ENCODE peak calls at places on chromosome X, in seven cellular contexts. E, N, A, V, C, P and L are unnamed samples.

GRCh38 chrX:29299689-29300088 is 712.4 kb downstream of the IL1RAPL1 start:
- DNase-seq in E (peak), N (no peak), A (no peak), V (no peak), C (peak), P (no peak), L (no peak)

GRCh38 chrX:124680287-124680686 is 333.9 kb downstream of the SH2D1A start:
- DNase-seq in E (no peak), N (no peak), A (no peak), V (no peak), C (no peak), P (no peak), L (no peak)

GRCh38 chrX:10725071-10725470 is 104.7 kb upstream of the MID1 start:
- DNase-seq in E (no peak), N (no peak), A (no peak), V (no peak), C (no peak), P (no peak), L (no peak)

GRCh38 chrX:78708171-78708570 is 39.3 kb upstream of the LPAR4 start:
- DNase-seq in E (no peak), N (peak), A (no peak), V (no peak), C (peak), P (no peak), L (no peak)

GRCh38 chrX:111823068-111823467 is 52.9 kb upstream of the TRPC5OS start:
- DNase-seq in E (peak), N (peak), A (no peak), V (no peak), C (no peak), P (peak), L (no peak)

GRCh38 chrX:47146121-47146935 is 1.3 kb downstream of the RBM10 start:
- DNase-seq in E (no peak), N (no peak), A (no peak), V (no peak), C (no peak), P (no peak), L (no peak)

GRCh38 chrX:42783456-42783855 is 5.5 kb upstream of the PPP1R2C start:
- DNase-seq in E (no peak), N (no peak), A (no peak), V (no peak), C (no peak), P (no peak), L (no peak)

GRCh38 chrX:133412665-133413064 is 2.6 kb downstream of the GPC4 start:
- DNase-seq in E (no peak), N (no peak), A (no peak), V (no peak), C (no peak), P (no peak), L (no peak)

GRCh38 chrX:111447298-111447697 is 35.3 kb upstream of the DCX start:
- DNase-seq in E (peak), N (peak), A (no peak), V (no peak), C (no peak), P (peak), L (no peak)

GRCh38 chrX:22063284-22063683 is 31.2 kb downstream of the PHEX start:
- DNase-seq in E (peak), N (no peak), A (no peak), V (no peak), C (peak), P (peak), L (no peak)

GRCh38 chrX:53086464-53086863 is 4.3 kb downstream of the TSPYL2 start:
- DNase-seq in E (no peak), N (no peak), A (no peak), V (no peak), C (no peak), P (no peak), L (no peak)

GRCh38 chrX:46228389-46228788 is 316.8 kb downstream of the ZNF674 start:
- DNase-seq in E (no peak), N (no peak), A (no peak), V (no peak), C (no peak), P (no peak), L (no peak)

GRCh38 chrX:144730486-144730885 is 516.8 kb upstream of the SPANXN1 start:
- DNase-seq in E (peak), N (no peak), A (no peak), V (no peak), C (peak), P (no peak), L (no peak)

GRCh38 chrX:120236676-120237460 is 13.7 kb upstream of the ZBTB33 start:
- DNase-seq in E (no peak), N (no peak), A (no peak), V (no peak), C (no peak), P (no peak), L (no peak)

GRCh38 chrX:154729439-154729838 is 21.4 kb downstream of the GAB3 start:
- DNase-seq in E (no peak), N (no peak), A (no peak), V (no peak), C (no peak), P (no peak), L (no peak)

GRCh38 chrX:134074151-134074550 is 88.8 kb upstream of the GPC3 start:
- DNase-seq in E (no peak), N (peak), A (no peak), V (no peak), C (peak), P (no peak), L (no peak)

GRCh38 chrX:42544883-42545282 is 233.1 kb downstream of the PPP1R2C start:
- DNase-seq in E (no peak), N (no peak), A (no peak), V (no peak), C (no peak), P (no peak), L (no peak)

GRCh38 chrX:133297284-133297683 is 79.1 kb upstream of the TFDP3 start:
- DNase-seq in E (peak), N (no peak), A (no peak), V (no peak), C (peak), P (no peak), L (no peak)

GRCh38 chrX:120446503-120446902 is 22.6 kb downstream of the LAMP2 start:
- DNase-seq in E (peak), N (no peak), A (no peak), V (no peak), C (peak), P (no peak), L (no peak)

GRCh38 chrX:75603833-75604232 is 81.0 kb upstream of the ZDHHC15 start:
- DNase-seq in E (no peak), N (peak), A (no peak), V (no peak), C (peak), P (no peak), L (no peak)

GRCh38 chrX:129596077-129596476 is 56.0 kb downstream of the OCRL start:
- DNase-seq in E (no peak), N (no peak), A (no peak), V (no peak), C (no peak), P (no peak), L (no peak)

GRCh38 chrX:110568396-110568795 is 209.7 kb downstream of the RTL9 start:
- DNase-seq in E (peak), N (no peak), A (no peak), V (no peak), C (no peak), P (no peak), L (no peak)

GRCh38 chrX:1763294-1763693 is 148.4 kb downstream of the ASMT start:
- DNase-seq in E (no peak), N (no peak), A (no peak), V (no peak), C (no peak), P (no peak), L (no peak)

GRCh38 chrX:85544609-85545008 is 165.1 kb upstream of the POF1B start:
- DNase-seq in E (no peak), N (no peak), A (no peak), V (no peak), C (no peak), P (no peak), L (no peak)

GRCh38 chrX:151985955-151986354 is 11.5 kb upstream of the GABRE start:
- DNase-seq in E (peak), N (peak), A (no peak), V (no peak), C (peak), P (no peak), L (no peak)

GRCh38 chrX:10755477-10756334 is 135.3 kb upstream of the MID1 start:
- DNase-seq in E (peak), N (peak), A (no peak), V (no peak), C (no peak), P (peak), L (no peak)

GRCh38 chrX:19728083-19728648 is 159.2 kb downstream of the SH3KBP1 start:
- DNase-seq in E (no peak), N (no peak), A (no peak), V (no peak), C (peak), P (no peak), L (no peak)

GRCh38 chrX:136354201-136354600 is 53.4 kb downstream of the ADGRG4 start:
- DNase-seq in E (no peak), N (no peak), A (no peak), V (no peak), C (peak), P (no peak), L (no peak)

GRCh38 chrX:121831601-121832000 is 784.2 kb downstream of the GLUD2 start:
- DNase-seq in E (peak), N (no peak), A (no peak), V (no peak), C (peak), P (no peak), L (no peak)

GRCh38 chrX:65451663-65452062 is 82.9 kb downstream of the LAS1L start:
- DNase-seq in E (no peak), N (peak), A (no peak), V (no peak), C (peak), P (no peak), L (no peak)

GRCh38 chrX:11180571-11180970 is 69.4 kb downstream of the HCCS start:
- DNase-seq in E (peak), N (no peak), A (no peak), V (no peak), C (peak), P (no peak), L (no peak)

GRCh38 chrX:69066021-69066757 is 99.1 kb downstream of the PJA1 start:
- DNase-seq in E (no peak), N (no peak), A (no peak), V (no peak), C (no peak), P (no peak), L (no peak)

GRCh38 chrX:102835504-102836146 is 101.4 kb upstream of the RAB40AL start:
- DNase-seq in E (no peak), N (peak), A (no peak), V (no peak), C (peak), P (no peak), L (no peak)

GRCh38 chrX:10884246-10884645 is 226.9 kb upstream of the HCCS start:
- DNase-seq in E (no peak), N (no peak), A (no peak), V (no peak), C (no peak), P (no peak), L (no peak)

GRCh38 chrX:64456828-64457227 is 61.6 kb upstream of the MTMR8 start:
- DNase-seq in E (no peak), N (no peak), A (no peak), V (no peak), C (no peak), P (no peak), L (no peak)

GRCh38 chrX:3393581-3394111 is 47.2 kb upstream of the MXRA5 start:
- DNase-seq in E (peak), N (peak), A (no peak), V (no peak), C (peak), P (no peak), L (no peak)

GRCh38 chrX:148928803-148929202 is 428.4 kb downstream of the AFF2 start:
- DNase-seq in E (peak), N (no peak), A (no peak), V (no peak), C (peak), P (no peak), L (no peak)

GRCh38 chrX:107542500-107542899 is 85.8 kb upstream of the PRPS1 start:
- DNase-seq in E (peak), N (peak), A (no peak), V (no peak), C (peak), P (no peak), L (no peak)

GRCh38 chrX:9535101-9535500 is 70.2 kb downstream of the TBL1X start:
- DNase-seq in E (no peak), N (no peak), A (no peak), V (no peak), C (no peak), P (no peak), L (no peak)
- H3K27ac ChIP-seq in E (peak), N (no peak), A (no peak), V (no peak), C (no peak), P (peak), L (no peak)

GRCh38 chrX:12360389-12360788 is 222.1 kb downstream of the FRMPD4 start:
- DNase-seq in E (peak), N (no peak), A (no peak), V (no peak), C (peak), P (no peak), L (no peak)

GRCh38 chrX:12360991-12361598 is 222.8 kb downstream of the FRMPD4 start:
- DNase-seq in E (peak), N (no peak), A (no peak), V (no peak), C (peak), P (no peak), L (no peak)
- H3K27ac ChIP-seq in E (peak), N (no peak), A (no peak), V (no peak), C (peak), P (no peak), L (no peak)

DNA sequence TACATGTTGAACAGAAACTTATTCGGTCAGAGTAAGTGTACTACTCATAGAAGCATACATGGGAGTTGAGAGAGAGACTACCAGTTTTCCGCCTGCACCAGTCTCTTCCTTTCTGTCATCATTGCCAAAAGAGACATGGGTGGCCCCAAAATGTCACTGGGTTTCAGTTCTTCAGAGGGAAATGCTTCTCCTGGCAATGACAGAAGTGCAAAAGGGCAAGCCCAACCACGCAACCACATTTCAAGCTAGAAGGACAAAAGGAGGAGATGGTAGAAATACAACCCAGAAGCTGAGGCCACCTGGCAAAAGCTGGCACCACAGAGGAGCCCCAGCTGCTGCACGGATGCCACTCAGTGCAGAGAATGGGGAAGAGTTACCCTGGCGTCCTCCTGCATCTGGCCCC is 320.1 kb downstream of the BCOR start:
- DNase-seq in E (no peak), N (no peak), A (no peak), V (no peak), C (no peak), P (no peak), L (no peak)
- H3K27ac ChIP-seq in E (no peak), N (no peak), A (no peak), V (no peak), C (no peak), P (no peak), L (no peak)

DNA sequence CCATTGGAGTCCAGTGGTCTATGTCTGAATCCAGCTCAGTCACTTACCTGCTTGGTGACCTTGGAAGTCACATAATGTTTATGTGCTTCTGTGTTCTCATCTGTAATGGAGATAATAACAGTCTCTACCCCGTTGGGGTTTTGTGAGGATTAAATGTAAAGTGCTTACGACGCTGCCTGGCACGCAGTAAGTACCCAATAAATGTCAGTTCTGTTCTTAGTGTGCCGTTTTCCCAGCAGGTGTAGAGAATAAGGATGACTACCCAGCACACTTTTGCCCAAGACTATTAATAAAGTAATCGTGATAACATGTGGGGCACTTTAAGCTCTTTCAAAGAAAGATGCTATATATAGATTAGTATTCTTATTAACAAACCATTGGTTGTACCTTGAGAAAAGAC is 56.7 kb downstream of the MTM1 start:
- DNase-seq in E (no peak), N (no peak), A (no peak), V (no peak), C (no peak), P (no peak), L (no peak)
- H3K27ac ChIP-seq in E (no peak), N (no peak), A (no peak), V (no peak), C (no peak), P (no peak), L (no peak)

DNA sequence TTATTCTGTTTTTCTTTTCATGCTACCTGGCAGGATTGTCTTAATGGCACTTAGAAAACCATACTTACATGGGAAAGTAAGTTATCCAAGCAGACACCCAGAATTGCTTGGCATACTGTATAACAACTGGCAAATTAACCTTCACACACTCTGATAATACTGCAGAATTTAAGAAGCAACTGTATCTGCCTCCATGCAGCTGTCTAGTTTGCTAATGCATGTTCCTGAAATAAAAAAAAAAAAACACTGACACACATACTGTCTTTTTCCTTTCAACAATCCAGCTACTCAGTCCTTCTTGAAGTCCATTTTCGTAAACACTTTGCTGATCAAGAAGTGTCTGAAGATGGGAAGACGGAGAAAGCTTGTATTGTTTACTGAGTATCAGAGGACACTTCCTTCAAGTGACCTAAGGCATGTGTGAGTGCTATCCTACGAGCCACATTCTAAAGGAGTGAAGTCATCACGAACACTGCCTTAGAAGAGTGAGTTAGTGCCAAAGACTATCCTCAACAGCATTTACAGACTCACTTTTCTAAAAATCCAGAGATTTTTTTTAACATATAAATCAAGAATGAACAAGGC is 82.6 kb downstream of the LUZP4 start:
- DNase-seq in E (peak), N (peak), A (no peak), V (no peak), C (peak), P (no peak), L (no peak)
- H3K27ac ChIP-seq in E (peak), N (peak), A (no peak), V (no peak), C (no peak), P (no peak), L (peak)

DNA sequence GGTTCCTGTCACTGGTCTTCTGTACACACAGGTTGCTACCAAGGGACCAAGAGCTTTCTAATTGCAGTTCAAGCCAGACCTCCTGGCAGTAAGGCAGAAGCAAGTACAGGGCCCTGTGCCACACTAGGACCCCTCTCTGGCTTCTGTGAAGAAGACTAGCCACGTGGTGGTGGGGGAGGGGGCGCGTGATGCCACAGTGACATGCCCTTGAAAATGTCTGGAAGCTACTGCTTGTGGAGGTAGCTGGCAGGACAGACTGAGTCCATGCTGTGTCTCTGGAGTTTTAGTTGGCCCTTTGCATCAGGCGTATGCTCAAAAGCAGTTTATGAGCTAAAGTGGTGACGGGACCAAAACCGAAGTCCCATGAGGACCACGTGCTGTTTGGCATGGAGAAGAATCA is 50.9 kb downstream of the RTL5 start:
- DNase-seq in E (no peak), N (no peak), A (no peak), V (no peak), C (no peak), P (no peak), L (no peak)
- H3K27ac ChIP-seq in E (no peak), N (no peak), A (no peak), V (no peak), C (no peak), P (no peak), L (no peak)

GRCh38 chrX:97790850-97791249 is 907.1 kb downstream of the RPA4 start:
- DNase-seq in E (peak), N (no peak), A (no peak), V (no peak), C (no peak), P (no peak), L (no peak)

GRCh38 chrX:97787311-97787710 is 903.6 kb downstream of the RPA4 start:
- DNase-seq in E (no peak), N (no peak), A (no peak), V (no peak), C (no peak), P (no peak), L (no peak)

GRCh38 chrX:97787849-97788248 is 904.1 kb downstream of the RPA4 start:
- DNase-seq in E (no peak), N (peak), A (no peak), V (no peak), C (no peak), P (no peak), L (no peak)
- H3K27ac ChIP-seq in E (no peak), N (no peak), A (no peak), V (no peak), C (no peak), P (no peak), L (no peak)